ENCODE peak calls at places on chromosomes 4 and X, in six cellular contexts. One of them, this sample, is unnamed.

GRCh38 chrX:38717871-38718270 is 83.4 kb upstream of the MID1IP1 start:
- DNase-seq in amygdala: no peak
- DNase-seq in cardiac muscle cell: peak
- DNase-seq in GM13977: peak
- DNase-seq in stimulated activated CD8-positive, alpha-beta memory T cell treated with anti-CD3 and anti-CD28 coated beads, Interleukin-4, amount 100 ng/mL, for 1 hour: no peak
- DNase-seq in fibroblast of pulmonary artery: peak
- DNase-seq in this sample: no peak

GRCh38 chr4:47675810-47676209 is 162.1 kb downstream of the CORIN start:
- DNase-seq in amygdala: no peak
- DNase-seq in cardiac muscle cell: no peak
- DNase-seq in GM13977: no peak
- DNase-seq in stimulated activated CD8-positive, alpha-beta memory T cell treated with anti-CD3 and anti-CD28 coated beads, Interleukin-4, amount 100 ng/mL, for 1 hour: no peak
- DNase-seq in fibroblast of pulmonary artery: no peak
- DNase-seq in this sample: no peak

GRCh38 chr4:101037249-101037648 is 310.1 kb downstream of the PPP3CA start:
- DNase-seq in amygdala: no peak
- DNase-seq in cardiac muscle cell: no peak
- DNase-seq in GM13977: no peak
- DNase-seq in stimulated activated CD8-positive, alpha-beta memory T cell treated with anti-CD3 and anti-CD28 coated beads, Interleukin-4, amount 100 ng/mL, for 1 hour: no peak
- DNase-seq in fibroblast of pulmonary artery: peak
- DNase-seq in this sample: no peak

GRCh38 chr4:120630432-120630831 is 292.1 kb downstream of the PRDM5 start:
- DNase-seq in amygdala: no peak
- DNase-seq in cardiac muscle cell: peak
- DNase-seq in GM13977: no peak
- DNase-seq in stimulated activated CD8-positive, alpha-beta memory T cell treated with anti-CD3 and anti-CD28 coated beads, Interleukin-4, amount 100 ng/mL, for 1 hour: no peak
- DNase-seq in fibroblast of pulmonary artery: peak
- DNase-seq in this sample: no peak

GRCh38 chr4:88737304-88738015 is 39.8 kb upstream of the NAP1L5 start:
- DNase-seq in amygdala: no peak
- DNase-seq in cardiac muscle cell: no peak
- DNase-seq in GM13977: peak
- DNase-seq in stimulated activated CD8-positive, alpha-beta memory T cell treated with anti-CD3 and anti-CD28 coated beads, Interleukin-4, amount 100 ng/mL, for 1 hour: no peak
- DNase-seq in fibroblast of pulmonary artery: no peak
- DNase-seq in this sample: no peak

GRCh38 chr4:101229116-101229515 is 118.2 kb downstream of the PPP3CA start:
- DNase-seq in amygdala: no peak
- DNase-seq in cardiac muscle cell: no peak
- DNase-seq in GM13977: no peak
- DNase-seq in stimulated activated CD8-positive, alpha-beta memory T cell treated with anti-CD3 and anti-CD28 coated beads, Interleukin-4, amount 100 ng/mL, for 1 hour: no peak
- DNase-seq in fibroblast of pulmonary artery: peak
- DNase-seq in this sample: no peak

GRCh38 chrX:24479924-24480722 is 15.0 kb downstream of the PDK3 start:
- DNase-seq in amygdala: no peak
- DNase-seq in cardiac muscle cell: no peak
- DNase-seq in GM13977: peak
- DNase-seq in stimulated activated CD8-positive, alpha-beta memory T cell treated with anti-CD3 and anti-CD28 coated beads, Interleukin-4, amount 100 ng/mL, for 1 hour: peak
- DNase-seq in fibroblast of pulmonary artery: no peak
- DNase-seq in this sample: peak

GRCh38 chr4:3766791-3767561 is 791 bp downstream of the ADRA2C start:
- DNase-seq in amygdala: no peak
- DNase-seq in cardiac muscle cell: peak
- DNase-seq in GM13977: no peak
- DNase-seq in stimulated activated CD8-positive, alpha-beta memory T cell treated with anti-CD3 and anti-CD28 coated beads, Interleukin-4, amount 100 ng/mL, for 1 hour: no peak
- DNase-seq in fibroblast of pulmonary artery: no peak
- DNase-seq in this sample: no peak

GRCh38 chr4:184983660-184984356 is 34.5 kb upstream of the HELT start:
- DNase-seq in amygdala: peak
- DNase-seq in cardiac muscle cell: peak
- DNase-seq in GM13977: peak
- DNase-seq in stimulated activated CD8-positive, alpha-beta memory T cell treated with anti-CD3 and anti-CD28 coated beads, Interleukin-4, amount 100 ng/mL, for 1 hour: peak
- DNase-seq in fibroblast of pulmonary artery: peak
- DNase-seq in this sample: no peak

GRCh38 chr4:153151535-153152452 is 52.4 kb upstream of the TRIM2 start:
- DNase-seq in amygdala: peak
- DNase-seq in cardiac muscle cell: peak
- DNase-seq in GM13977: peak
- DNase-seq in stimulated activated CD8-positive, alpha-beta memory T cell treated with anti-CD3 and anti-CD28 coated beads, Interleukin-4, amount 100 ng/mL, for 1 hour: no peak
- DNase-seq in fibroblast of pulmonary artery: peak
- DNase-seq in this sample: no peak

GRCh38 chrX:123696334-123696733 is 36.5 kb downstream of the THOC2 start:
- DNase-seq in amygdala: no peak
- DNase-seq in cardiac muscle cell: no peak
- DNase-seq in GM13977: no peak
- DNase-seq in stimulated activated CD8-positive, alpha-beta memory T cell treated with anti-CD3 and anti-CD28 coated beads, Interleukin-4, amount 100 ng/mL, for 1 hour: no peak
- DNase-seq in fibroblast of pulmonary artery: no peak
- DNase-seq in this sample: no peak

GRCh38 chr4:2862528-2862927 is 18.9 kb downstream of the ADD1 start:
- DNase-seq in amygdala: no peak
- DNase-seq in cardiac muscle cell: no peak
- DNase-seq in GM13977: no peak
- DNase-seq in stimulated activated CD8-positive, alpha-beta memory T cell treated with anti-CD3 and anti-CD28 coated beads, Interleukin-4, amount 100 ng/mL, for 1 hour: no peak
- DNase-seq in fibroblast of pulmonary artery: no peak
- DNase-seq in this sample: no peak

GRCh38 chrX:26442340-26442739 is 226.4 kb downstream of the MAGEB5 start:
- DNase-seq in amygdala: no peak
- DNase-seq in cardiac muscle cell: peak
- DNase-seq in GM13977: no peak
- DNase-seq in stimulated activated CD8-positive, alpha-beta memory T cell treated with anti-CD3 and anti-CD28 coated beads, Interleukin-4, amount 100 ng/mL, for 1 hour: no peak
- DNase-seq in fibroblast of pulmonary artery: peak
- DNase-seq in this sample: no peak

GRCh38 chrX:7586126-7586525 is 256.8 kb upstream of the VCX start:
- DNase-seq in amygdala: no peak
- DNase-seq in cardiac muscle cell: peak
- DNase-seq in GM13977: peak
- DNase-seq in stimulated activated CD8-positive, alpha-beta memory T cell treated with anti-CD3 and anti-CD28 coated beads, Interleukin-4, amount 100 ng/mL, for 1 hour: no peak
- DNase-seq in fibroblast of pulmonary artery: peak
- DNase-seq in this sample: no peak

GRCh38 chr4:169270156-169270809 is 473 bp downstream of the SH3RF1 start:
- DNase-seq in amygdala: peak
- DNase-seq in cardiac muscle cell: peak
- DNase-seq in GM13977: peak
- DNase-seq in stimulated activated CD8-positive, alpha-beta memory T cell treated with anti-CD3 and anti-CD28 coated beads, Interleukin-4, amount 100 ng/mL, for 1 hour: no peak
- DNase-seq in fibroblast of pulmonary artery: peak
- DNase-seq in this sample: no peak

GRCh38 chr4:110130578-110131358 is 67.6 kb downstream of the ELOVL6 start:
- DNase-seq in amygdala: no peak
- DNase-seq in cardiac muscle cell: no peak
- DNase-seq in GM13977: no peak
- DNase-seq in stimulated activated CD8-positive, alpha-beta memory T cell treated with anti-CD3 and anti-CD28 coated beads, Interleukin-4, amount 100 ng/mL, for 1 hour: no peak
- DNase-seq in fibroblast of pulmonary artery: no peak
- DNase-seq in this sample: no peak

GRCh38 chr4:54484361-54484760 is 173.4 kb upstream of the KIT start:
- DNase-seq in amygdala: no peak
- DNase-seq in cardiac muscle cell: no peak
- DNase-seq in GM13977: no peak
- DNase-seq in stimulated activated CD8-positive, alpha-beta memory T cell treated with anti-CD3 and anti-CD28 coated beads, Interleukin-4, amount 100 ng/mL, for 1 hour: no peak
- DNase-seq in fibroblast of pulmonary artery: no peak
- DNase-seq in this sample: no peak

GRCh38 chr4:128378668-128379067 is 91.1 kb upstream of the PGRMC2 start:
- DNase-seq in amygdala: no peak
- DNase-seq in cardiac muscle cell: no peak
- DNase-seq in GM13977: no peak
- DNase-seq in stimulated activated CD8-positive, alpha-beta memory T cell treated with anti-CD3 and anti-CD28 coated beads, Interleukin-4, amount 100 ng/mL, for 1 hour: no peak
- DNase-seq in fibroblast of pulmonary artery: no peak
- DNase-seq in this sample: no peak

GRCh38 chr4:79650794-79651431 is 242.9 kb upstream of the GK2 start:
- DNase-seq in amygdala: no peak
- DNase-seq in cardiac muscle cell: no peak
- DNase-seq in GM13977: no peak
- DNase-seq in stimulated activated CD8-positive, alpha-beta memory T cell treated with anti-CD3 and anti-CD28 coated beads, Interleukin-4, amount 100 ng/mL, for 1 hour: no peak
- DNase-seq in fibroblast of pulmonary artery: peak
- DNase-seq in this sample: no peak

GRCh38 chr4:157076578-157076947 is 613 bp downstream of the GLRB start:
- DNase-seq in amygdala: no peak
- DNase-seq in cardiac muscle cell: no peak
- DNase-seq in GM13977: no peak
- DNase-seq in stimulated activated CD8-positive, alpha-beta memory T cell treated with anti-CD3 and anti-CD28 coated beads, Interleukin-4, amount 100 ng/mL, for 1 hour: no peak
- DNase-seq in fibroblast of pulmonary artery: no peak
- DNase-seq in this sample: no peak

GRCh38 chrX:73401591-73402266 is 45.1 kb upstream of the CDX4 start:
- DNase-seq in amygdala: no peak
- DNase-seq in cardiac muscle cell: peak
- DNase-seq in GM13977: no peak
- DNase-seq in stimulated activated CD8-positive, alpha-beta memory T cell treated with anti-CD3 and anti-CD28 coated beads, Interleukin-4, amount 100 ng/mL, for 1 hour: no peak
- DNase-seq in fibroblast of pulmonary artery: no peak
- DNase-seq in this sample: no peak

GRCh38 chr4:41212221-41213203 is 1.8 kb downstream of the APBB2 start:
- DNase-seq in amygdala: peak
- DNase-seq in cardiac muscle cell: peak
- DNase-seq in GM13977: peak
- DNase-seq in stimulated activated CD8-positive, alpha-beta memory T cell treated with anti-CD3 and anti-CD28 coated beads, Interleukin-4, amount 100 ng/mL, for 1 hour: no peak
- DNase-seq in fibroblast of pulmonary artery: peak
- DNase-seq in this sample: no peak

GRCh38 chr4:102180080-102180479 is 165.2 kb downstream of the SLC39A8 start:
- DNase-seq in amygdala: no peak
- DNase-seq in cardiac muscle cell: no peak
- DNase-seq in GM13977: no peak
- DNase-seq in stimulated activated CD8-positive, alpha-beta memory T cell treated with anti-CD3 and anti-CD28 coated beads, Interleukin-4, amount 100 ng/mL, for 1 hour: no peak
- DNase-seq in fibroblast of pulmonary artery: peak
- DNase-seq in this sample: no peak

GRCh38 chr4:151948351-151949016 is 187.7 kb upstream of the GATB start:
- DNase-seq in amygdala: no peak
- DNase-seq in cardiac muscle cell: no peak
- DNase-seq in GM13977: no peak
- DNase-seq in stimulated activated CD8-positive, alpha-beta memory T cell treated with anti-CD3 and anti-CD28 coated beads, Interleukin-4, amount 100 ng/mL, for 1 hour: no peak
- DNase-seq in fibroblast of pulmonary artery: no peak
- DNase-seq in this sample: no peak

GRCh38 chr4:168101026-168101425 is 8.7 kb downstream of the ANXA10 start:
- DNase-seq in amygdala: no peak
- DNase-seq in cardiac muscle cell: no peak
- DNase-seq in GM13977: no peak
- DNase-seq in stimulated activated CD8-positive, alpha-beta memory T cell treated with anti-CD3 and anti-CD28 coated beads, Interleukin-4, amount 100 ng/mL, for 1 hour: no peak
- DNase-seq in fibroblast of pulmonary artery: peak
- DNase-seq in this sample: no peak

GRCh38 chr4:89400408-89401035 is 92.9 kb upstream of the GPRIN3 start:
- DNase-seq in amygdala: no peak
- DNase-seq in cardiac muscle cell: no peak
- DNase-seq in GM13977: no peak
- DNase-seq in stimulated activated CD8-positive, alpha-beta memory T cell treated with anti-CD3 and anti-CD28 coated beads, Interleukin-4, amount 100 ng/mL, for 1 hour: no peak
- DNase-seq in fibroblast of pulmonary artery: peak
- DNase-seq in this sample: no peak

GRCh38 chrX:37437160-37437559 is 88.0 kb downstream of the PRRG1 start:
- DNase-seq in amygdala: no peak
- DNase-seq in cardiac muscle cell: no peak
- DNase-seq in GM13977: no peak
- DNase-seq in stimulated activated CD8-positive, alpha-beta memory T cell treated with anti-CD3 and anti-CD28 coated beads, Interleukin-4, amount 100 ng/mL, for 1 hour: no peak
- DNase-seq in fibroblast of pulmonary artery: no peak
- DNase-seq in this sample: no peak

GRCh38 chrX:153828723-153829548 is 1.4 kb downstream of the PDZD4 start:
- DNase-seq in amygdala: no peak
- DNase-seq in cardiac muscle cell: peak
- DNase-seq in GM13977: peak
- DNase-seq in stimulated activated CD8-positive, alpha-beta memory T cell treated with anti-CD3 and anti-CD28 coated beads, Interleukin-4, amount 100 ng/mL, for 1 hour: no peak
- DNase-seq in fibroblast of pulmonary artery: no peak
- DNase-seq in this sample: no peak

This sample was measured in KG1.